ENCODE peak calls at places on chromosome 19, in ten cellular contexts. A is activated naive CD4-positive, alpha-beta T cell; Z is GOT3; H is progenitor cell of endocrine pancreas; O is head of caudate nucleus; L is GM04504; Q is smooth muscle cell of the brain vasculature; W is T-cell; R is posterior cingulate gyrus; N is NCI-H2107. F is an unnamed sample.

GRCh38 chr19:2476451-2477140 is 669 bp downstream of the GADD45B start:
- DNase-seq in Z (no peak), O (peak; percentile 65), A (peak; percentile 42), Q (peak; percentile 83), H (no peak), R (peak; percentile 26), W (peak; percentile 51), L (no peak), N (no peak), F (peak; percentile 66)

GRCh38 chr19:1269478-1270167 is 491 bp downstream of the CIRBP start:
- DNase-seq in R (peak; percentile 77), H (peak; percentile 77), Q (no peak), N (peak; percentile 71), W (peak; percentile 85), Z (peak; percentile 86), L (peak; percentile 72), A (peak; percentile 78), O (peak; percentile 89), F (peak; percentile 84)

GRCh38 chr19:30870861-30871260 is 478.4 kb downstream of the TSHZ3 start:
- DNase-seq in W (no peak), N (no peak), O (no peak), A (no peak), Z (no peak), R (no peak), L (no peak), Q (no peak), H (no peak), F (no peak)

GRCh38 chr19:4328243-4328990 is 10.2 kb downstream of the STAP2 start:
- DNase-seq in Q (peak; percentile 91), N (peak; percentile 96), W (peak; percentile 92), L (no peak), A (peak; percentile 94), Z (peak; percentile 62), O (peak; percentile 97), R (peak; percentile 95), H (peak; percentile 96), F (peak; percentile 85)

GRCh38 chr19:18763674-18764590 is 27.2 kb downstream of the COMP start:
- DNase-seq in O (no peak), H (no peak), N (no peak), R (no peak), Q (no peak), Z (no peak), W (no peak), L (peak; percentile 80), A (no peak), F (no peak)

GRCh38 chr19:55605207-55605636 is 225 bp upstream of the ZNF865 start:
- DNase-seq in Z (peak; percentile 91), W (peak; percentile 96), R (peak; percentile 94), A (peak; percentile 94), O (peak; percentile 99), H (peak; percentile 97), Q (peak; percentile 91), N (peak; percentile 97), L (peak; percentile 94), F (peak; percentile 99)

GRCh38 chr19:2641332-2641698 is 61.2 kb downstream of the GNG7 start:
- DNase-seq in W (no peak), O (no peak), R (no peak), A (no peak), H (no peak), N (no peak), Z (no peak), L (no peak), Q (no peak), F (no peak)

GRCh38 chr19:16509141-16510061 is 13.2 kb downstream of the C19orf44 start:
- DNase-seq in R (peak; percentile 44), L (no peak), N (no peak), W (no peak), Z (no peak), H (no peak), Q (no peak), O (no peak), A (no peak), F (no peak)

GRCh38 chr19:7512400-7512851 is 3.5 kb upstream of the ZNF358 start:
- DNase-seq in O (no peak), Q (no peak), L (no peak), H (no peak), R (no peak), Z (no peak), W (no peak), A (no peak), N (no peak), F (no peak)

F was measured in activated T-helper 2 cell treated with anti-CD3 and anti-CD28 coated beads, Interferon-gamma antibody, Interleukin-2, Interleukin-4, amounts not matched to agents 10 μg/mL and 5 μg/mL and 100 μg/mL, durations not matched to agents 14 hours and 24 hours and 36 hours.